ENCODE peak calls at places on chromosome 13, in five cellular contexts. M is neuronal stem cell, Q is stomach, D is HCT116, Y is vagina. X is an unnamed sample.

GRCh38 chr13:98592353-98592740 is 15.4 kb upstream of the STK24 start:
- DNase-seq in M (no peak), Q (no peak), D (no peak), Y (peak; percentile 34), X (no peak)

GRCh38 chr13:112747256-112747655 is 57.4 kb downstream of the ATP11A start:
- DNase-seq in M (no peak), Q (no peak), D (no peak), Y (no peak), X (no peak)

GRCh38 chr13:108962652-108963051 is 333.2 kb downstream of the MYO16 start:
- DNase-seq in M (no peak), Q (no peak), D (no peak), Y (no peak), X (no peak)

GRCh38 chr13:58018020-58018419 is 386.5 kb downstream of the PCDH17 start:
- DNase-seq in M (no peak), Q (no peak), D (no peak), Y (no peak), X (no peak)

GRCh38 chr13:77389617-77389984 is 62.7 kb upstream of the MYCBP2 start:
- DNase-seq in M (no peak), Q (no peak), D (no peak), Y (no peak), X (no peak)

GRCh38 chr13:105462098-105462497 is 1073.4 kb downstream of the EFNB2 start:
- DNase-seq in M (no peak), Q (no peak), D (no peak), Y (no peak), X (no peak)

GRCh38 chr13:72390909-72391308 is 336.5 kb downstream of the MZT1 start:
- DNase-seq in M (no peak), Q (no peak), D (peak; percentile 48), Y (no peak), X (no peak)

GRCh38 chr13:81602236-81602635 is 1261.3 kb upstream of the SPRY2 start:
- DNase-seq in M (no peak), Q (no peak), D (no peak), Y (no peak), X (no peak)

GRCh38 chr13:28792992-28793391 is 27.1 kb upstream of the MTUS2 start:
- DNase-seq in M (no peak), Q (no peak), D (no peak), Y (no peak), X (no peak)

GRCh38 chr13:33108620-33109019 is 92.4 kb downstream of the KL start:
- DNase-seq in M (no peak), Q (no peak), D (no peak), Y (no peak), X (no peak)

DNA sequence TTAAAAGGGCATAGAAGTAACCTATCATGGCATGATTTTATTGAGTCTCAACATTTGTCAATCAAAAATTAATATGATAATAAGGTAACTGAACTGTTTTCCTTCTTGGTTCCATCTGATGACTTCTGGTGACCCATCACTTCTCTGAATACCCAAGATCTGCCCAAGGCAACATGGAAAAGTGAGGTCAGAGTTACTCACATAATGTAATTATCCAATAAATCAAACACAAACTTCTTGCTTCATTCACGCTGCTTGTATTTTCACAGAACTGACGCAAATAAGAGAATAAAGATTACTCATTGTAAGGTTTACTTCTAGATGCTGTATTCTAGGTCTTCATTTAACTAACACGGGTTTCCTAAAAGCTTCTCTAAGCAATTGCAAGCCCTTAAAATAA is 361.6 kb downstream of the RBM26 start:
- DNase-seq in M (no peak), Q (no peak), D (no peak), Y (no peak), X (no peak)
- H3K4me1 ChIP-seq in M (no peaks in the 10 kb centered on the region), Q (no peaks in the 10 kb centered on the region), D (no peaks in the 10 kb centered on the region), Y (no peaks in the 10 kb centered on the region), X (no peaks in the 10 kb centered on the region)

GRCh38 chr13:99896712-99897440 is 74.7 kb downstream of the ZIC5 start:
- DNase-seq in M (no peak), Q (no peak), D (no peak), Y (no peak), X (no peak)
- H3K27me3 ChIP-seq in M (no peaks in the 10 kb centered on the region), Q (peaks cover 14% of the 10 kb centered on the region), D (no peaks in the 10 kb centered on the region), Y (no peaks in the 10 kb centered on the region), X (no peaks in the 10 kb centered on the region)

GRCh38 chr13:40404407-40404806 is 262.0 kb downstream of the FOXO1 start:
- DNase-seq in M (no peak), Q (no peak), D (no peak), Y (no peak), X (no peak)

GRCh38 chr13:40399756-40400155 is 266.7 kb downstream of the FOXO1 start:
- DNase-seq in M (no peak), Q (no peak), D (no peak), Y (no peak), X (no peak)

GRCh38 chr13:40402931-40403412 is 263.5 kb downstream of the FOXO1 start:
- DNase-seq in M (no peak), Q (no peak), D (no peak), Y (no peak), X (peak; percentile 24)

GRCh38 chr13:40403509-40404241 is 262.8 kb downstream of the FOXO1 start:
- DNase-seq in M (no peak), Q (no peak), D (no peak), Y (no peak), X (no peak)

GRCh38 chr13:40401911-40402776 is 264.3 kb downstream of the FOXO1 start:
- DNase-seq in M (no peak), Q (peak; percentile 85), D (peak; percentile 64), Y (no peak), X (peak; percentile 36)
- H3K4me3 ChIP-seq in M (no peak overlapping the region), Q (peak overlapping the region; percentile 4), D (peak overlapping the region; percentile 32), Y (no peak overlapping the region), X (no peak overlapping the region)

GRCh38 chr13:42388326-42388725 is 116.4 kb downstream of the AKAP11 start:
- DNase-seq in M (no peak), Q (no peak), D (no peak), Y (no peak), X (no peak)
- H3K4me1 ChIP-seq in M (no peaks in the 10 kb centered on the region), Q (no peaks in the 10 kb centered on the region), D (no peaks in the 10 kb centered on the region), Y (no peaks in the 10 kb centered on the region), X (no peaks in the 10 kb centered on the region)

DNA sequence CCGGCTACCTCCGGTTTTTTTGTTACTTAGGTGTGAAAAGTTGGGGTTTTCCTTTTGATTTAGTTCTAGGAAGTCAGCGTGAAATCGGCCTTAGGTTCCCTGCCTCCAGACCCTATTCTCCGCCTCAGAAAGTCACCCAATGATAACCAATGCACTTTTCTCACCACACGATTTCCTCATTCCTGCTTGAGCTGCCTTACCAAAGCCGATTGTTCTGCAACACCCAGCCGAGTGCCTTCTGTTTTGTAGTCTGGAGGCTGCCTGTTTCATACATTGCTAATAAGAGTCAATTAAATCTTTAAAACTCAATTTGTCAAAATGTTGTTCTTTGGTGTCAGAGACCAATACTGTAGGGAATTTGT is 39.7 kb downstream of the GJA3 start:
- DNase-seq in M (no peak), Q (no peak), D (no peak), Y (no peak), X (peak; percentile 51)
- H3K27me3 ChIP-seq in M (peaks cover 18% of the 10 kb centered on the region), Q (no peaks in the 10 kb centered on the region), D (no peaks in the 10 kb centered on the region), Y (no peaks in the 10 kb centered on the region), X (no peaks in the 10 kb centered on the region)

DNA sequence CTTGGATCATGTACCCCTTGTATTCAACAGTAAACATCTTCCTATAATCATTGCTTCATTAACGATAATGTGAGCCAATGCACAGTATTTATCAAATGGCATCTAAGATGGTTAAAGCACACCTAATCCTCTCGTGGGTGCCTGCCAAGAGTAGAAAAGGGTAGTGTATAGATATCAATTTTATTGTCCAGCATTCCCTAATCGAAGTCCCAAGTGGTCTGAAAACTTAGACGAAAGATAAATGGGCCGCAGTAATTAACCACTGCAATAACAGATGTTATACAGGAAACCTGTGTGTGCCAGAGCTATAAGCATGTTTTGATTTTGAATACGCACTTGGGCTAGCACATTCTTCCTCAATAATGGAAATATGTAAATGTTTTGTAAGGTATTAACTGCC is 642 bp upstream of the MBNL2 start:
- DNase-seq in M (no peak), Q (no peak), D (no peak), Y (no peak), X (no peak)
- H3K4me3 ChIP-seq in M (peak overlapping the region; percentile 57), Q (peak overlapping the region; percentile 57), D (peak overlapping the region; percentile 74), Y (peak overlapping the region; percentile 56), X (no peak overlapping the region)

GRCh38 chr13:44299142-44299541 is 74.5 kb upstream of the SERP2 start:
- DNase-seq in M (no peak), Q (no peak), D (no peak), Y (no peak), X (no peak)
- H3K4me1 ChIP-seq in M (peaks cover 4% of the 10 kb centered on the region), Q (peaks cover 41% of the 10 kb centered on the region), D (peaks cover 23% of the 10 kb centered on the region), Y (peaks cover 28% of the 10 kb centered on the region), X (no peaks in the 10 kb centered on the region)